ENCODE peak calls at places on chromosomes 16 and 17, in four cellular contexts. S, G, A and O are unnamed samples.

GRCh38 chr17:73902416-73903181 is 258.4 kb upstream of the SDK2 start:
- DNase-seq in S (no peak), G (no peak), A (peak; percentile 63), O (no peak)

GRCh38 chr17:62134397-62134796 is 69.3 kb upstream of the MED13 start:
- DNase-seq in S (no peak), G (no peak), A (no peak), O (no peak)

GRCh38 chr17:82212331-82213250 is at the start of gene CCDC57:
- DNase-seq in S (no peak), G (peak; percentile 90), A (peak; percentile 88), O (peak; percentile 61)

GRCh38 chr16:22948058-22948602 is 134.2 kb downstream of the HS3ST2 start:
- DNase-seq in S (no peak), G (no peak), A (peak; percentile 54), O (no peak)

GRCh38 chr16:13453938-13454553 is 465.9 kb upstream of the ERCC4 start:
- DNase-seq in S (no peak), G (peak; percentile 50), A (peak; percentile 72), O (peak; percentile 38)

GRCh38 chr16:84616515-84616914 is 1.4 kb downstream of the COTL1 start:
- DNase-seq in S (no peak), G (no peak), A (no peak), O (no peak)

GRCh38 chr17:5473906-5474305 is 5.1 kb upstream of the DHX33 start:
- DNase-seq in S (no peak), G (no peak), A (no peak), O (no peak)

GRCh38 chr17:5419959-5420653 is at the start of gene RPAIN:
- DNase-seq in S (no peak), G (peak; percentile 89), A (peak; percentile 87), O (peak; percentile 85)

GRCh38 chr17:64128787-64129514 is 993 bp downstream of the ERN1 start:
- DNase-seq in S (no peak), G (peak; percentile 49), A (no peak), O (no peak)

GRCh38 chr16:49713770-49714169 is 142.1 kb downstream of the ZNF423 start:
- DNase-seq in S (no peak), G (no peak), A (no peak), O (no peak)

GRCh38 chr17:56777859-56778258 is 55.9 kb downstream of the C17orf67 start:
- DNase-seq in S (no peak), G (no peak), A (no peak), O (no peak)

GRCh38 chr17:56681561-56682266 is 88.2 kb downstream of the NOG start:
- DNase-seq in S (no peak), G (peak; percentile 5), A (no peak), O (no peak)

GRCh38 chr16:70470927-70471341 is 16.5 kb downstream of the FCSK start:
- DNase-seq in S (no peak), G (peak; percentile 43), A (peak; percentile 74), O (peak; percentile 61)

GRCh38 chr17:31269597-31269996 is 27.4 kb downstream of the OMG start:
- DNase-seq in S (no peak), G (no peak), A (no peak), O (peak; percentile 64)

GRCh38 chr16:30903002-30903401 is 6.6 kb downstream of the CTF1 start:
- DNase-seq in S (no peak), G (peak; percentile 77), A (no peak), O (no peak)

GRCh38 chr16:3814755-3815154 is 65.8 kb downstream of the CREBBP start:
- DNase-seq in S (no peak), G (no peak), A (no peak), O (no peak)

GRCh38 chr16:5490499-5490898 is 392.9 kb upstream of the EEF2KMT start:
- DNase-seq in S (no peak), G (peak; percentile 71), A (peak; percentile 85), O (peak; percentile 43)

GRCh38 chr17:4733073-4733531 is 1.9 kb downstream of the MED11 start:
- DNase-seq in S (no peak), G (no peak), A (no peak), O (peak; percentile 37)

GRCh38 chr17:40111221-40112128 is 10.3 kb upstream of the MSL1 start:
- DNase-seq in S (no peak), G (peak; percentile 97), A (peak; percentile 86), O (peak; percentile 95)
- TF ChIP-seq EP300 in S (peak; percentile 27), G (peak; percentile 58), A (no peak), O (peak; percentile 76)

DNA sequence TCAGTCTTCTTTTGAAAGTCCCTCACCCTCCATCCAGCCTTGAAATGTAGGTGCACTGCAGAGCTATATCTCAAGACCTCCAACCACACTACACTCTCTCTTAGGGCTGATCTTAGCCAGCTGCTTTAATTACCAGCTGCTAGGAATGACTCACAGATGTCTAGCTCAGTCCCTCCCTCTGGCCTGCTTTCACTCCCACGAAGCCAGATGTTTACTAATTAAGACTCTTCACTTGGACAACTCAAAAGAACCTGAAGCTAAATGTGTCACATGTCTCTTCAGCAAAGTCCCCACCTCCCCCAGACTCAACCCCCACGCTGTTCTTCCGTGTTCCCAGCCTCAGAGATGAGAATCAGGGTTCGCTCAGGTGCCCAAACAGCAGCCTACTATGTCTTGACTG is 2.6 kb downstream of the GTF3C1 start:
- DNase-seq in S (no peak), G (peak; percentile 79), A (no peak), O (no peak)
- TF ChIP-seq ZNF274 in S (no peak), G (no peak), A (no peak), O (no peak)

GRCh38 chr17:48052956-48053757 is 5.0 kb downstream of the NFE2L1 start:
- DNase-seq in S (no peak), G (peak; percentile 57), A (no peak), O (peak; percentile 77)

GRCh38 chr17:48056246-48056745 is 8.1 kb downstream of the NFE2L1 start:
- DNase-seq in S (no peak), G (no peak), A (no peak), O (no peak)

GRCh38 chr17:48053758-48054237 is 5.6 kb downstream of the NFE2L1 start:
- DNase-seq in S (no peak), G (no peak), A (no peak), O (no peak)

GRCh38 chr17:48055531-48056245 is 7.5 kb downstream of the NFE2L1 start:
- DNase-seq in S (peak; percentile 38), G (peak; percentile 61), A (peak; percentile 64), O (no peak)

DNA sequence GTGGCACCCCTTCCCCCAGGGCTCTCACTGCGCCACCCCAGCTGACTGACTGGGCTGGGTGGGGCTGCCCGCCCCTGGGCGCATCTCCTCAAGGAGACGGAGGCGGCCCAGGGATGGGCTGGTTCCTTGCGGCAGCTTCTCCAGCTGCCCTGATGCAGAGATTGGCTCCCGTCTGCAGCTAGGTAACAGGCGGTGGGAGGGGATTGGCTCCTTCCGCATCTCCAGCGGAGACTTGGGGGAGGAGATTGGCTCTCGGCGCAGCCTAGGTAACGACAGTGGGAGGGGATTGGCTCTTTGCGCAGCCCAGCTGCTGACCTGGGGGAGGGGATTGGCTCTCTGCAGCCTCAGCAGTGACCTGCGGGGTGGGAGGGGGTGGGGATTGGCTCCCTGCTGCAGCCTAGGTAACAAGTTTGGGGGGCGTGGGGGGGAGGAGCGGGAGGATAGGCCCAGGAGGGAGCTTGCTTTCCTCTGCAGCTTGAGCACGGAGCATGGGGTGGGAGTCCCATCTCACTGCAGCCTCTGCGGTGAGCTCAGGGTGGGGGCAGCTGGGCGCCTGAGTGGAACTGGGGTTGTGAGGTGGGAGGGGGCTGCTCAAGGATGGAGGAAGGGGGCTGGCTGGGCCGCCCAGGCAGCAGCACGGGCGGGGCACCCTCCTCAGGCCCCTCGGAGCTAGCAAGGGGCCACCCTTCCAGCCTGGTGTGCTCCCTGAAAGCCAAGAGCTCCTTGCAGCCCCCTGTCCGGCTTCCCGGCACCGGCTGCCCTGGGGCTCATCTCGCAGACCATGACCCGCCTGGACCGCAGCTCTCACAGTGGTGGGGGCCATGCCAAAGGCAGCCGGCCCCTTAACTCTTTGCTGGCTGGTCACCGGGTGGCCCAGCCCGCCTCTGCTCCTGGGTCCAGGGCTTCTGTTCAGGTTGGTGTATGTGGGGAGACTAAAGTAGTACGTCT is 6.4 kb downstream of the NFE2L1 start:
- DNase-seq in S (no peak), G (peak; percentile 84), A (peak; percentile 89), O (no peak)
- TF ChIP-seq EP300 in S (no peak), G (no peak), A (no peak), O (no peak)

GRCh38 chr17:43782903-43783462 is 2.7 kb downstream of the CFAP97D1 start:
- DNase-seq in S (no peak), G (no peak), A (no peak), O (no peak)

GRCh38 chr17:43784068-43784467 is 3.8 kb downstream of the CFAP97D1 start:
- DNase-seq in S (no peak), G (no peak), A (no peak), O (no peak)

GRCh38 chr17:43779145-43780125 is 658 bp upstream of the DUSP3 start:
- DNase-seq in S (no peak), G (no peak), A (no peak), O (peak; percentile 58)

GRCh38 chr17:43778337-43779144 is at the start of gene DUSP3:
- DNase-seq in S (no peak), G (peak; percentile 80), A (peak; percentile 95), O (peak; percentile 92)

GRCh38 chr17:43780135-43780534 is at the start of gene CFAP97D1:
- DNase-seq in S (no peak), G (no peak), A (no peak), O (no peak)
- TF ChIP-seq ZNF274 in S (no peak), G (no peak), A (no peak), O (no peak)

DNA sequence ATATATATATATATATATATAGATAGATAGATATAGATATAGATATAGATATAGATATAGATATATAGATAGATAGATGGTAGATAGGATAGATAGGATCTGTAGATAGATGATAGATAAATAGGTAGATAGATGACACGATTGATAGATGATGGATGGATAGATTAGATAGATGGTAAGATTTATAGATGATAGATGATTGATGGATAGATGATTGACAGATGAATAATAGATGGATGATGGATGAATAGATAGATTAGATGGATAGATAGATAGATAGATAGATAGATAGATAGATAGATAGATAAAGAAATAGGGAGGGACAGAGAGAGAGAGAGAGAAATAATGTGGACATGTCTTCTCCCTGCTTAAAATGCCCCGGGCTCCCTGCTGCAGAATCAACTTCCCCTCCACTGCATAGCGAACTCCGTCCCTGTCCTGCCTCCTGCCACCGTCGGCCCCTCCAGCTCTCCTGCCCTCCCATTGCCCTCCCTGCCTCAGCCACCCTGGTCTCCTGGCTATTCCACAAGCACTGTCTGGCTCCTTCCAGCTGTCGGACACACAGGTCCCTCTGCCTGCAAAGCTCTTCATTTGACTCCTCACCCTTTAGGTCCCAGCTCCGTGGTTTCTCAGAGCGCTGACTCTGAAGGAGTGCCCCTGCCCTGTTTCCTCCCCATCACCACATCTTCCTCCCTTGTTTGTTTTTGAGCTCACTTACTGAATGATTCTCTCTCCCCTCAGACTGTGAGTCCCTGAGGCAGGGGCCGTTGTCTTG is 254.0 kb downstream of the KATNIP start:
- DNase-seq in S (no peak), G (no peak), A (no peak), O (no peak)
- TF ChIP-seq EP300 in S (no peak), G (no peak), A (no peak), O (no peak)

GRCh38 chr16:57137043-57137442 is 44.7 kb downstream of the CPNE2 start:
- DNase-seq in S (no peak), G (no peak), A (no peak), O (no peak)

GRCh38 chr16:57132470-57132869 is 40.1 kb downstream of the CPNE2 start:
- DNase-seq in S (no peak), G (no peak), A (no peak), O (peak; percentile 30)

GRCh38 chr16:57133101-57133500 is 40.7 kb downstream of the CPNE2 start:
- DNase-seq in S (no peak), G (no peak), A (no peak), O (no peak)

GRCh38 chr16:57133911-57134310 is 41.5 kb downstream of the CPNE2 start:
- DNase-seq in S (no peak), G (no peak), A (no peak), O (no peak)

GRCh38 chr16:57134982-57135381 is 42.6 kb downstream of the CPNE2 start:
- DNase-seq in S (no peak), G (no peak), A (no peak), O (no peak)
- TF ChIP-seq ZNF274 in S (no peak), G (no peak), A (no peak), O (no peak)